ENCODE peak calls at places on chromosomes 6 and 20, in four cellular contexts. A is BJ, P is tibial nerve, I is endothelial cell. Y is an unnamed sample.

GRCh38 chr20:54017846-54018245 is 52.5 kb downstream of the BCAS1 start:
- DNase-seq in P (no peak), A (no peak), I (no peak), Y (no peak)

GRCh38 chr20:58691405-58691772 is 1.2 kb upstream of the NPEPL1 start:
- DNase-seq in I (no peak), A (no peak), P (no peak), Y (no peak)

GRCh38 chr6:33958208-33958862 is 154.5 kb upstream of the MLN start:
- DNase-seq in I (peak; percentile 35), A (no peak), P (no peak), Y (peak; percentile 55)

GRCh38 chr20:41392871-41393704 is 26.5 kb upstream of the EMILIN3 start:
- DNase-seq in A (no peak), I (no peak), P (peak; percentile 92), Y (no peak)

GRCh38 chr20:62473717-62474584 is 1.8 kb downstream of the GATA5 start:
- DNase-seq in A (no peak), P (no peak), I (no peak), Y (no peak)

GRCh38 chr20:36773548-36774242 is at the start of gene DSN1:
- DNase-seq in A (peak; percentile 83), I (peak; percentile 99), P (peak; percentile 96), Y (peak; percentile 88)

GRCh38 chr6:36249010-36249409 is 20.9 kb upstream of the PNPLA1 start:
- DNase-seq in A (no peak), I (no peak), P (no peak), Y (no peak)

GRCh38 chr6:31407699-31408098 is 4.3 kb downstream of the MICA start:
- DNase-seq in A (peak; percentile 41), I (no peak), P (no peak), Y (no peak)

GRCh38 chr20:34163316-34163715 is 51.3 kb upstream of the EIF2S2 start:
- DNase-seq in P (no peak), A (no peak), I (no peak), Y (no peak)

GRCh38 chr6:168374541-168375071 is 55.0 kb upstream of the DACT2 start:
- DNase-seq in A (no peak), P (no peak), I (no peak), Y (no peak)

GRCh38 chr6:11163932-11164331 is 52.4 kb upstream of the ERVFRD-1 start:
- DNase-seq in I (no peak), A (no peak), P (no peak), Y (no peak)

GRCh38 chr20:36152266-36152665 is 2.3 kb upstream of the EPB41L1 start:
- DNase-seq in A (no peak), P (no peak), I (no peak), Y (no peak)

GRCh38 chr6:136347847-136348246 is 58.2 kb upstream of the BCLAF1 start:
- DNase-seq in A (no peak), P (peak; percentile 54), I (no peak), Y (no peak)

GRCh38 chr6:100846276-100846675 is 34.9 kb downstream of the ASCC3 start:
- DNase-seq in I (no peak), A (no peak), P (no peak), Y (no peak)

GRCh38 chr6:45507156-45507555 is 129.4 kb upstream of the SUPT3H start:
- DNase-seq in P (no peak), I (no peak), A (no peak), Y (no peak)

GRCh38 chr6:142805042-142805441 is 139.9 kb downstream of the HIVEP2 start:
- DNase-seq in A (no peak), P (no peak), I (no peak), Y (no peak)

GRCh38 chr6:79138146-79138545 is 60.1 kb upstream of the PHIP start:
- DNase-seq in P (no peak), I (no peak), A (no peak), Y (no peak)

GRCh38 chr20:61842011-61842410 is 223.7 kb downstream of the TAF4 start:
- DNase-seq in I (no peak), A (no peak), P (no peak), Y (no peak)

GRCh38 chr6:148027201-148027600 is 315.4 kb upstream of the SASH1 start:
- DNase-seq in P (no peak), I (no peak), A (no peak), Y (no peak)

DNA sequence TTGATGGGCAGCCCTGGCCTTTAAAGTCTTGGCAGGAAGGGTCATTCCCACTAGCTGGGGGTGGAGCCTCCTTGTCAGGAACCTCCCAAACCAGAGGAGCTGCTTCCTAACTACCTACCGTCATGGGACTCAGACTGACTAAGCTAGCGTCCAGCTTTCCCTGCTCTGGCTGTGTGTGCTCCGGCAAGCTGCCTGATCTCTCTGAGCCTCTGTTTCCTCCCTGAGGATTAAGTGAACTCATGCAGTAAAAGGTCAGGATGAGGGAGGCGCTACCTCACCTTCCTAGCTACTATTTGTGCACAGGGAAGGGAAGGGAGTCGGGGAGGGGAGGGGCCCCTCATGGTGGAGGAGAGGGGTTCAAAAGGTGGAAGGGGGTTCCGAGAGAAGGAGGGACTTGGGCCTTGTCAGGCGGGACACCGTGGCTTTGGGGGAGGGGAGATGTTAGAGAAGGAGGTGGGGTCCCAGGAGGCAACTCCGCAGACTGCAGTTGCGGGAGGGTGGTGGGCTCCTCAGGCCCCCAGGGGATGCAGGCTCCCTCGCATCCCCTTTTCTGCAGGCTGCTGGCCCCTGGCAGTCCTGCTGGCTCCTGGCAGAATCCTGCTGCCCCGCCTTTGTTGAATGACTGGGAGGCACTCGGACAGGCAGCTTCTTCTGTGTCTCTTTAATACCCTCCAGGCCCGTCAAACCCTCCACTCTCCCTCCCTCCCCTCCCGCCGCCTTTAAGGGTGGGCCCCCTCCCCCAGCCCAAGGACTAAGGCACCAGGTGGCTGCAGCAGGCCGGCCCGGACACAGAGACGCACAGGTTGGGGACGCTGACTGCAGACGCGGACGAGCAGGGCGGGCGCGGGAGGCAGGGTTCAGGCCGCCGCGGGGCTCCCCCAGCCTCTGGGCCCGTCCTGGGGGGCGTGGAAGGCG is 9.6 kb downstream of the DUSP15 start:
- DNase-seq in I (no peak), A (no peak), P (no peak), Y (peak; percentile 38)
- TF ChIP-seq CTCF in I (no peak), A (no peak), P (no peak), Y (no peak)

DNA sequence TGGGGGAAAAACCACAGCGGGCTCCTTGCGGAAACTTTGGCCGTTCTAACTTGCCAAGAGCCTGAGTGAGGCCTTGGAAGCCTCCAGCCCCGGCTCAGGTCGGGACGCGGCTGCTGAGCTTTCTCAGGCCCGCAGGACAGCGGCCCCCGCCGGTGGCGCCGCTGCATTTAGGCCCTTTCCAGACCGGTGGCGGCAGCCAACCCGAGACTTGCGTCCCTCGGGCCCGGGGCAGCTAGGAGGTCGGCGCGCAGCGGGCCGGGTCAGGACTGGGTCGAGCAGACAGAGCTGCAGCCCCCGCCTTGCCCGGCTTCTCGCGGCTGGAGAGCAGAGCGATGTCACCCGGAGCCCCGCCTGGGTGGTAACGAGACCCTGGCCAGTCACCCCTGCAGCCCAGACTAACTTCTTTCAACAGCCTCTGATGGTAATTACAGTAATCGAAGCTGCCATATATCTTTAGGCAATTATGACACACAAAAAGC is 2.7 kb downstream of the NR2E1 start:
- DNase-seq in I (peak; percentile 73), A (no peak), P (no peak), Y (no peak)
- TF ChIP-seq CTCF in I (no peak), A (peak; percentile 24), P (no peak), Y (no peak)

DNA sequence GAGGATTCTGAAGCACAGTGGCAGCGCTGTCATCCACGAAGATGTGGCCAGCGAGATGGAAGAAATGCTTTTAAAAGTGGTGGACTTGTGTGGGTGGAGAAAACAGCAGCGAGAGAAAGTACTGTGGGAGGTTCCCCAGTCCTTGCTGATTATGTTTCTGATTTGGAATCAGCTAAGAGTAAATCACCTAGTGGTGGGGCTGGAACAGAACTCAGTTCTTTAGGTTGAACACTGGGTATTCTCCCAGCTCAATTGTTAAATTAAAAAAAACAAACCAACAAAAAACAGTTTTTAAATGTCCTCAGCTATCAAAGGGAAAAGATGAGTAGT is 515 bp upstream of the ZNF322 start:
- DNase-seq in I (no peak), P (no peak), A (no peak), Y (no peak)
- TF ChIP-seq CTCF in I (no peak), P (no peak), A (peak; percentile 38), Y (no peak)

GRCh38 chr6:43723737-43724295 is 36.2 kb upstream of the MRPS18A start:
- DNase-seq in A (no peak), I (peak; percentile 39), P (peak; percentile 54), Y (no peak)
- TF ChIP-seq CTCF in A (peak; percentile 59), I (no peak), P (peak; percentile 57), Y (peak; percentile 53)

GRCh38 chr20:63483834-63484233 is 11.4 kb upstream of the KCNQ2 start:
- DNase-seq in P (no peak), A (no peak), I (no peak), Y (no peak)
- TF ChIP-seq CTCF in P (no peak), A (no peak), I (no peak), Y (peak; percentile 26)

GRCh38 chr6:139882977-139883728 is 508.7 kb upstream of the CITED2 start:
- DNase-seq in I (no peak), P (no peak), A (no peak), Y (no peak)
- TF ChIP-seq CTCF in I (no peak), P (no peak), A (no peak), Y (no peak)

DNA sequence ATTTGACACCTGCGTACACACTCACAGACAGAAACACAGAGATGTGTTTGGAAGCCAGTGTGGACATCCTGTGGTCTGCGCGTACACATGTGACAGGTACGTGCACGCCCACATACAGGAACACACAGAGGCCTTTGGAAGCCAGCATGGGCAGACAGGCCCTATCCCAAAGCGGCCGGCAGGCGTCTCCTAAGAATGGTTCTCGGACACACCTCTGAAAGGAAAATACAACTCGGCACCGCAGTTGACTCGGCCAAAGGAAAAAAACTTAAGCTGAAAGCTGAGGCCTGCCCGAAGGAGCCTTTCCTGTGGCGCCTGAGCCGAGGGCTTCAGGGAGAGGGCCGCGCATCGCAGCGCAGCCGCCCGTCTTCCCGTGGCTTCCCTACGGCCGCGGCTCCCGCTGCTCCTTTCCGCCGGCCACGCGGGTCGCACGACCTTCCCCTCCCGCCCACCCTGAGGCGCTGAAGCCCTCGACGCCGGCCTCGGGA is 1.4 kb upstream of the CEP43 start:
- DNase-seq in A (peak; percentile 21), I (peak; percentile 69), P (no peak), Y (no peak)
- TF ChIP-seq CTCF in A (peak; percentile 71), I (peak; percentile 48), P (peak; percentile 15), Y (peak; percentile 27)

GRCh38 chr6:19210849-19211590 is 626.1 kb upstream of the ID4 start:
- DNase-seq in I (peak; percentile 50), P (peak; percentile 5), A (no peak), Y (no peak)
- TF ChIP-seq CTCF in I (peak; percentile 57), P (no peak), A (no peak), Y (peak; percentile 14)

Y was measured in D721Med.